ENCODE peak calls at places on chromosomes 4 and X, in seven cellular contexts. One of them, this sample, is unnamed.

GRCh38 chrX:104253567-104254441 is 929 bp downstream of the ESX1 start:
- DNase-seq in mesenchymal stem cell: peak; percentile 2
- DNase-seq in fibroblast of lung: no peak
- DNase-seq in mesendoderm: peak; percentile 50
- DNase-seq in A549: peak; percentile 32
- DNase-seq in neural progenitor cell: peak; percentile 69
- DNase-seq in hepatocyte: no peak
- DNase-seq in this sample: no peak

GRCh38 chr4:177222776-177223175 is 86.9 kb upstream of the NEIL3 start:
- DNase-seq in mesenchymal stem cell: no peak
- DNase-seq in fibroblast of lung: no peak
- DNase-seq in mesendoderm: no peak
- DNase-seq in A549: no peak
- DNase-seq in neural progenitor cell: peak; percentile 11
- DNase-seq in hepatocyte: no peak
- DNase-seq in this sample: no peak

GRCh38 chr4:148067307-148067916 is 335.5 kb downstream of the ARHGAP10 start:
- DNase-seq in mesenchymal stem cell: peak; percentile 28
- DNase-seq in fibroblast of lung: no peak
- DNase-seq in mesendoderm: no peak
- DNase-seq in A549: no peak
- DNase-seq in neural progenitor cell: no peak
- DNase-seq in hepatocyte: no peak
- DNase-seq in this sample: peak; percentile 69

GRCh38 chrX:13371191-13371590 is 51.3 kb upstream of the ATXN3L start:
- DNase-seq in mesenchymal stem cell: no peak
- DNase-seq in fibroblast of lung: no peak
- DNase-seq in mesendoderm: no peak
- DNase-seq in A549: no peak
- DNase-seq in neural progenitor cell: no peak
- DNase-seq in hepatocyte: no peak
- DNase-seq in this sample: no peak

GRCh38 chrX:119809185-119809666 is 17.8 kb upstream of the RPL39 start:
- DNase-seq in mesenchymal stem cell: peak; percentile 21
- DNase-seq in fibroblast of lung: peak; percentile 3
- DNase-seq in mesendoderm: peak; percentile 82
- DNase-seq in A549: no peak
- DNase-seq in neural progenitor cell: no peak
- DNase-seq in hepatocyte: no peak
- DNase-seq in this sample: no peak

GRCh38 chrX:80879143-80879542 is 69.5 kb upstream of the BRWD3 start:
- DNase-seq in mesenchymal stem cell: no peak
- DNase-seq in fibroblast of lung: no peak
- DNase-seq in mesendoderm: no peak
- DNase-seq in A549: no peak
- DNase-seq in neural progenitor cell: no peak
- DNase-seq in hepatocyte: peak; percentile 25
- DNase-seq in this sample: no peak

GRCh38 chr4:124018383-124019317 is 622.1 kb downstream of the SPRY1 start:
- DNase-seq in mesenchymal stem cell: peak; percentile 77
- DNase-seq in fibroblast of lung: peak; percentile 51
- DNase-seq in mesendoderm: peak; percentile 66
- DNase-seq in A549: no peak
- DNase-seq in neural progenitor cell: no peak
- DNase-seq in hepatocyte: peak; percentile 55
- DNase-seq in this sample: peak; percentile 42

GRCh38 chr4:2402053-2402452 is 16.4 kb downstream of the ZFYVE28 start:
- DNase-seq in mesenchymal stem cell: peak; percentile 58
- DNase-seq in fibroblast of lung: no peak
- DNase-seq in mesendoderm: peak; percentile 97
- DNase-seq in A549: no peak
- DNase-seq in neural progenitor cell: peak; percentile 94
- DNase-seq in hepatocyte: peak; percentile 90
- DNase-seq in this sample: peak; percentile 91

GRCh38 chr4:52572936-52573485 is 86.1 kb downstream of the USP46 start:
- DNase-seq in mesenchymal stem cell: peak; percentile 84
- DNase-seq in fibroblast of lung: peak; percentile 70
- DNase-seq in mesendoderm: no peak
- DNase-seq in A549: no peak
- DNase-seq in neural progenitor cell: no peak
- DNase-seq in hepatocyte: no peak
- DNase-seq in this sample: peak; percentile 85

GRCh38 chrX:63349307-63349706 is 1.8 kb downstream of the SPIN4 start:
- DNase-seq in mesenchymal stem cell: no peak
- DNase-seq in fibroblast of lung: peak; percentile 2
- DNase-seq in mesendoderm: peak; percentile 44
- DNase-seq in A549: no peak
- DNase-seq in neural progenitor cell: no peak
- DNase-seq in hepatocyte: no peak
- DNase-seq in this sample: peak; percentile 51

GRCh38 chrX:13196778-13197177 is 123.1 kb downstream of the ATXN3L start:
- DNase-seq in mesenchymal stem cell: no peak
- DNase-seq in fibroblast of lung: no peak
- DNase-seq in mesendoderm: no peak
- DNase-seq in A549: no peak
- DNase-seq in neural progenitor cell: no peak
- DNase-seq in hepatocyte: no peak
- DNase-seq in this sample: no peak

GRCh38 chrX:9885150-9885549 is 82.0 kb upstream of the CLDN34 start:
- DNase-seq in mesenchymal stem cell: peak; percentile 64
- DNase-seq in fibroblast of lung: peak; percentile 67
- DNase-seq in mesendoderm: peak; percentile 73
- DNase-seq in A549: peak; percentile 58
- DNase-seq in neural progenitor cell: peak; percentile 62
- DNase-seq in hepatocyte: peak; percentile 56
- DNase-seq in this sample: peak; percentile 80

GRCh38 chr4:126916626-126917140 is 716.1 kb upstream of the INTU start:
- DNase-seq in mesenchymal stem cell: no peak
- DNase-seq in fibroblast of lung: peak; percentile 95
- DNase-seq in mesendoderm: no peak
- DNase-seq in A549: no peak
- DNase-seq in neural progenitor cell: no peak
- DNase-seq in hepatocyte: peak; percentile 17
- DNase-seq in this sample: no peak

GRCh38 chr4:165493359-165493758 is 114.6 kb downstream of the CPE start:
- DNase-seq in mesenchymal stem cell: peak; percentile 71
- DNase-seq in fibroblast of lung: peak; percentile 70
- DNase-seq in mesendoderm: peak; percentile 96
- DNase-seq in A549: peak; percentile 23
- DNase-seq in neural progenitor cell: peak; percentile 91
- DNase-seq in hepatocyte: peak; percentile 88
- DNase-seq in this sample: peak; percentile 86

GRCh38 chr4:172573899-172574298 is 594.7 kb upstream of the GALNT7 start:
- DNase-seq in mesenchymal stem cell: peak; percentile 60
- DNase-seq in fibroblast of lung: no peak
- DNase-seq in mesendoderm: no peak
- DNase-seq in A549: no peak
- DNase-seq in neural progenitor cell: no peak
- DNase-seq in hepatocyte: no peak
- DNase-seq in this sample: no peak

GRCh38 chr4:26238426-26238781 is 82.4 kb upstream of the RBPJ start:
- DNase-seq in mesenchymal stem cell: no peak
- DNase-seq in fibroblast of lung: no peak
- DNase-seq in mesendoderm: no peak
- DNase-seq in A549: no peak
- DNase-seq in neural progenitor cell: no peak
- DNase-seq in hepatocyte: peak; percentile 78
- DNase-seq in this sample: no peak

GRCh38 chrX:133881893-133882292 is 103.5 kb downstream of the GPC3 start:
- DNase-seq in mesenchymal stem cell: no peak
- DNase-seq in fibroblast of lung: no peak
- DNase-seq in mesendoderm: peak; percentile 92
- DNase-seq in A549: no peak
- DNase-seq in neural progenitor cell: peak; percentile 32
- DNase-seq in hepatocyte: no peak
- DNase-seq in this sample: no peak

GRCh38 chrX:135740683-135741149 is 27.3 kb downstream of the CT45A3 start:
- DNase-seq in mesenchymal stem cell: no peak
- DNase-seq in fibroblast of lung: no peak
- DNase-seq in mesendoderm: no peak
- DNase-seq in A549: peak; percentile 28
- DNase-seq in neural progenitor cell: peak; percentile 5
- DNase-seq in hepatocyte: no peak
- DNase-seq in this sample: peak; percentile 37

GRCh38 chr4:16024009-16024408 is 59.8 kb downstream of the PROM1 start:
- DNase-seq in mesenchymal stem cell: no peak
- DNase-seq in fibroblast of lung: no peak
- DNase-seq in mesendoderm: no peak
- DNase-seq in A549: no peak
- DNase-seq in neural progenitor cell: no peak
- DNase-seq in hepatocyte: no peak
- DNase-seq in this sample: no peak

GRCh38 chr4:56619160-56619559 is 61.9 kb downstream of the HOPX start:
- DNase-seq in mesenchymal stem cell: peak; percentile 64
- DNase-seq in fibroblast of lung: peak; percentile 42
- DNase-seq in mesendoderm: no peak
- DNase-seq in A549: no peak
- DNase-seq in neural progenitor cell: no peak
- DNase-seq in hepatocyte: no peak
- DNase-seq in this sample: no peak

GRCh38 chr4:147599764-147600163 is 17.4 kb upstream of the TMEM184C start:
- DNase-seq in mesenchymal stem cell: peak; percentile 28
- DNase-seq in fibroblast of lung: no peak
- DNase-seq in mesendoderm: peak; percentile 45
- DNase-seq in A549: no peak
- DNase-seq in neural progenitor cell: no peak
- DNase-seq in hepatocyte: no peak
- DNase-seq in this sample: peak; percentile 17

GRCh38 chrX:96436105-96436504 is 248.5 kb upstream of the DIAPH2 start:
- DNase-seq in mesenchymal stem cell: peak; percentile 60
- DNase-seq in fibroblast of lung: peak; percentile 48
- DNase-seq in mesendoderm: no peak
- DNase-seq in A549: no peak
- DNase-seq in neural progenitor cell: no peak
- DNase-seq in hepatocyte: no peak
- DNase-seq in this sample: peak; percentile 10

GRCh38 chr4:157220026-157220881 is at the start of gene GRIA2:
- DNase-seq in mesenchymal stem cell: peak; percentile 66
- DNase-seq in fibroblast of lung: peak; percentile 52
- DNase-seq in mesendoderm: peak; percentile 82
- DNase-seq in A549: peak; percentile 15
- DNase-seq in neural progenitor cell: peak; percentile 93
- DNase-seq in hepatocyte: peak; percentile 89
- DNase-seq in this sample: peak; percentile 90

DNA sequence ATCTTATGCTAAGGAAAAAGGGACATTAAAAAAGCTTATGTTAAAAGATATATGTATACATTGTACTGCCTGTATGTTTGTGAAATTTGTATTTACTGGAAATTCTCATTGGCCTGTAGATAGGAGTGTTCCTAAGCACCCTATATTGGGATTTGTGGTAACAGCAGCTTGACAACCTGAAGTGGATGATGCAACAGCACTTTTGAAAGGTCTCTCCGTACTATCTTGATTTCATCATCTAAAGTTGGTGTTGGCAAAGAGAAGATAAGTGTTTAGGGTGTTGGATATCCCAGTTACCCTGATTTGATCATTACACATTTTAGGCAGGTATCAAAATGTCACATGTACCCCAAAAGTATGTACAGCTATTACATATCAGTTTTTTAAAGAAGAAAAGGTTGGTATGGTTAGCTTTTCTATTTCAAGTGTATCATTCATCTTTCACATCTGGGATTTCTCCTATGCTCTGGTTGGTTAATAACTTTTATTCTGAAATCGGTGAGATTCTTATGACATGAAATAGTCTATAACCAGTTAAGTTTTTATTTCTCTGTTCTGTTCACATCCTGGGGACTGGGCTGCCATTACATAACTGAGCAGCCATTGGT is 10.3 kb downstream of the HADH start:
- DNase-seq in mesenchymal stem cell: peak; percentile 33
- DNase-seq in fibroblast of lung: peak; percentile 14
- DNase-seq in mesendoderm: no peak
- DNase-seq in A549: no peak
- DNase-seq in neural progenitor cell: no peak
- DNase-seq in hepatocyte: no peak
- DNase-seq in this sample: no peak
- H3K4me2 ChIP-seq in mesenchymal stem cell: no peak overlapping the region
- H3K4me2 ChIP-seq in fibroblast of lung: no peak overlapping the region
- H3K4me2 ChIP-seq in mesendoderm: no peak overlapping the region
- H3K4me2 ChIP-seq in A549: no peak overlapping the region
- H3K4me2 ChIP-seq in neural progenitor cell: no peak overlapping the region
- H3K4me2 ChIP-seq in hepatocyte: no peak overlapping the region
- H3K4me2 ChIP-seq in this sample: no peak overlapping the region

GRCh38 chr4:182286936-182287335 is 43.7 kb downstream of the TENM3 start:
- DNase-seq in mesenchymal stem cell: no peak
- DNase-seq in fibroblast of lung: no peak
- DNase-seq in mesendoderm: no peak
- DNase-seq in A549: no peak
- DNase-seq in neural progenitor cell: no peak
- DNase-seq in hepatocyte: no peak
- DNase-seq in this sample: no peak
- H3K4me2 ChIP-seq in mesenchymal stem cell: no peak overlapping the region
- H3K4me2 ChIP-seq in fibroblast of lung: no peak overlapping the region
- H3K4me2 ChIP-seq in mesendoderm: no peak overlapping the region
- H3K4me2 ChIP-seq in A549: no peak overlapping the region
- H3K4me2 ChIP-seq in neural progenitor cell: no peak overlapping the region
- H3K4me2 ChIP-seq in hepatocyte: no peak overlapping the region
- H3K4me2 ChIP-seq in this sample: no peak overlapping the region

GRCh38 chr4:3494501-3494900 is 31.4 kb downstream of the DOK7 start:
- DNase-seq in mesenchymal stem cell: no peak
- DNase-seq in fibroblast of lung: no peak
- DNase-seq in mesendoderm: no peak
- DNase-seq in A549: no peak
- DNase-seq in neural progenitor cell: peak; percentile 39
- DNase-seq in hepatocyte: no peak
- DNase-seq in this sample: no peak
- H3K4me2 ChIP-seq in mesenchymal stem cell: no peak overlapping the region
- H3K4me2 ChIP-seq in fibroblast of lung: no peak overlapping the region
- H3K4me2 ChIP-seq in mesendoderm: no peak overlapping the region
- H3K4me2 ChIP-seq in A549: no peak overlapping the region
- H3K4me2 ChIP-seq in neural progenitor cell: peak overlapping the region; percentile 4
- H3K4me2 ChIP-seq in hepatocyte: no peak overlapping the region
- H3K4me2 ChIP-seq in this sample: no peak overlapping the region

DNA sequence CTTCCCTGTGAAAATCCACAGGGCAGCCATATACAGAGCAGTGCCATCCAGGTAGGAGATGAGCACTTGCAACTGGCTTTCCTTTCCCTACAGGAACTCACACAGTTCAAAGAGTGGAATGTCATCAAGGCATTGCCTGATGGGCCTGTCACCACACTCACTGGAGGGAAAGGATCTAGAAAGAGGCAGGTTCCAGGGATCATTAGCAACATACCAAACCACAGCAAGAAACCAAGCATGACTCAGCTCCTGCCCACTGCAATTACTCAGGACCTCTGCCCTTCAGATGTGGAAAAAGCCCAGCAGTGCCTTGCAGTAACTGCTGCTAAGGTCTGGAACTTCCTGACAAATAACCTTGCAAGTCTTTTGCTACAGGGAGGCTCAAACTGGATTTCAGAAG is 101.2 kb downstream of the ZNF674 start:
- DNase-seq in mesenchymal stem cell: peak; percentile 90
- DNase-seq in fibroblast of lung: peak; percentile 84
- DNase-seq in mesendoderm: peak; percentile 84
- DNase-seq in A549: no peak
- DNase-seq in neural progenitor cell: no peak
- DNase-seq in hepatocyte: peak; percentile 46
- DNase-seq in this sample: peak; percentile 90
- H3K4me2 ChIP-seq in mesenchymal stem cell: no peak overlapping the region
- H3K4me2 ChIP-seq in fibroblast of lung: peak overlapping the region; percentile 44
- H3K4me2 ChIP-seq in mesendoderm: no peak overlapping the region
- H3K4me2 ChIP-seq in A549: no peak overlapping the region
- H3K4me2 ChIP-seq in neural progenitor cell: no peak overlapping the region
- H3K4me2 ChIP-seq in hepatocyte: no peak overlapping the region
- H3K4me2 ChIP-seq in this sample: no peak overlapping the region

This sample was measured in osteoblast.